ENCODE peak calls at places on chromosomes 6 and 20, in five cellular contexts. E, L, I, V and T are unnamed samples.

GRCh38 chr6:25017486-25017885 is 81.7 kb upstream of the RIPOR2 start:
- DNase-seq in E (no peak), L (no peak), I (no peak), V (no peak), T (no peak)

GRCh38 chr20:36633285-36633772 is 12.7 kb downstream of the SLA2 start:
- DNase-seq in E (no peak), L (no peak), I (no peak), V (no peak), T (no peak)

GRCh38 chr20:58839474-58839874 is 11.2 kb downstream of the GNAS-AS1 start:
- DNase-seq in E (no peak), L (no peak), I (peak), V (peak), T (no peak)

GRCh38 chr6:148451690-148452089 is 109.1 kb downstream of the SASH1 start:
- DNase-seq in E (no peak), L (no peak), I (no peak), V (no peak), T (no peak)

GRCh38 chr20:52448513-52448912 is 256.9 kb upstream of the ZFP64 start:
- DNase-seq in E (no peak), L (no peak), I (peak), V (no peak), T (no peak)

GRCh38 chr20:62455929-62456328 is 19.9 kb downstream of the GATA5 start:
- DNase-seq in E (no peak), L (no peak), I (no peak), V (no peak), T (no peak)

GRCh38 chr6:25250878-25251277 is 28.3 kb upstream of the CARMIL1 start:
- DNase-seq in E (no peak), L (peak), I (no peak), V (no peak), T (no peak)

GRCh38 chr6:168097621-168098430 is 18.8 kb upstream of the FRMD1 start:
- DNase-seq in E (no peak), L (no peak), I (no peak), V (no peak), T (no peak)

GRCh38 chr20:25248501-25249172 is 752 bp downstream of the PYGB start:
- DNase-seq in E (no peak), L (no peak), I (peak), V (peak), T (no peak)

GRCh38 chr20:57397693-57398108 is 6.5 kb downstream of the RBM38 start:
- DNase-seq in E (no peak), L (no peak), I (no peak), V (no peak), T (no peak)

GRCh38 chr6:157432231-157432630 is 51.2 kb downstream of the ZDHHC14 start:
- DNase-seq in E (no peak), L (no peak), I (no peak), V (no peak), T (no peak)

GRCh38 chr6:33314943-33315752 is 1.3 kb upstream of the TAPBP start:
- DNase-seq in E (no peak), L (no peak), I (no peak), V (no peak), T (no peak)

GRCh38 chr20:19172637-19173036 is 39.8 kb upstream of the SLC24A3 start:
- DNase-seq in E (no peak), L (no peak), I (no peak), V (no peak), T (no peak)

GRCh38 chr6:112482373-112482772 is 135.2 kb downstream of the RFPL4B start:
- DNase-seq in E (no peak), L (no peak), I (no peak), V (no peak), T (no peak)

GRCh38 chr6:134117409-134117808 is 65.0 kb upstream of the SLC2A12 start:
- DNase-seq in E (no peak), L (peak), I (no peak), V (no peak), T (no peak)

GRCh38 chr6:35452186-35453090 is at the start of gene FANCE:
- DNase-seq in E (no peak), L (peak), I (peak), V (peak), T (no peak)

GRCh38 chr20:62602550-62602949 is 39.8 kb upstream of the SLCO4A1 start:
- DNase-seq in E (no peak), L (no peak), I (no peak), V (no peak), T (no peak)

GRCh38 chr6:149012040-149012545 is 265.3 kb downstream of the UST start:
- DNase-seq in E (peak), L (peak), I (peak), V (no peak), T (peak)

GRCh38 chr20:64184795-64185194 is 20.5 kb downstream of the MYT1 start:
- DNase-seq in E (no peak), L (no peak), I (no peak), V (no peak), T (no peak)

GRCh38 chr6:150686566-150686965 is 86.9 kb downstream of the PLEKHG1 start:
- DNase-seq in E (no peak), L (no peak), I (no peak), V (no peak), T (no peak)

GRCh38 chr20:62562831-62563230 is 79.5 kb upstream of the SLCO4A1 start:
- DNase-seq in E (no peak), L (no peak), I (no peak), V (no peak), T (no peak)

GRCh38 chr6:79731471-79731870 is 100.3 kb downstream of the SH3BGRL2 start:
- DNase-seq in E (no peak), L (no peak), I (no peak), V (no peak), T (no peak)

GRCh38 chr6:114537977-114538376 is 195.2 kb upstream of the HS3ST5 start:
- DNase-seq in E (no peak), L (no peak), I (no peak), V (no peak), T (no peak)

GRCh38 chr6:56076033-56076432 is 171.3 kb downstream of the COL21A1 start:
- DNase-seq in E (no peak), L (no peak), I (no peak), V (no peak), T (no peak)

GRCh38 chr6:133833905-133834304 is 55.0 kb upstream of the TCF21 start:
- DNase-seq in E (no peak), L (no peak), I (peak), V (peak), T (no peak)

GRCh38 chr6:34341481-34341971 is 50.9 kb downstream of the NUDT3 start:
- DNase-seq in E (no peak), L (no peak), I (peak), V (no peak), T (no peak)

GRCh38 chr6:83190596-83190995 is 2.5 kb downstream of the PGM3 start:
- DNase-seq in E (no peak), L (no peak), I (peak), V (no peak), T (no peak)
- H3K4me3 ChIP-seq in E (no peak), L (no peak), I (no peak), V (no peak), T (no peak)

DNA sequence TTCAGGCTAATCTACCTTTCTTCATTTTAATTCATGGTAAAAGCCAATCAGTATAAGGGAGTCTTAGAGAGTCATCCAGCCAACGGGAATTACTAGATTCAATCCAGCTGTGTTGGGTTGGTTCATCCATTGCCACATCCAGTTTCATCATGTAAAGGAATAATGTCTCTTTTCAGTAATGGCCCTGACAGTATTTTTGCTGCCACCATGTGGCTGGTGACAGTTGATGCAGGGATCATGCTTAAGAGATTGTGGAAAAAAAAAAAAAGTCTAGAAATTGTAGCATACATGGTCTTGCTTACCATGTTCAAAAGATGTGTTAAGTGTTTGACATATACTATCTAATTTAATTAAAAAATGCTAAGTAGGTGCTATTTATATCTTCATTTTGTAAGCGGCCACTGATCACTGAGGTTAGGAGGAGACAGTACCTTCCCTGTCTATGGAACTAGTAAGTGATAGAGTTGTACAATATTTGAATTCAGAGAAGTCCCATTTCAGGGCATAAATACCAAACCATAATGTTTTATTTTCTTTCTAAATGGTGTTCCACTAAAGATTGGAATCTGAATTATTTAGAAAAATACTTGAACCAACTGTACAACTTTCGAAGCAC is 135.9 kb downstream of the KHDRBS2 start:
- DNase-seq in E (peak), L (peak), I (peak), V (peak), T (no peak)
- TF ChIP-seq CTCF in E (peak), L (peak), I (no peak), V (peak), T (peak)

DNA sequence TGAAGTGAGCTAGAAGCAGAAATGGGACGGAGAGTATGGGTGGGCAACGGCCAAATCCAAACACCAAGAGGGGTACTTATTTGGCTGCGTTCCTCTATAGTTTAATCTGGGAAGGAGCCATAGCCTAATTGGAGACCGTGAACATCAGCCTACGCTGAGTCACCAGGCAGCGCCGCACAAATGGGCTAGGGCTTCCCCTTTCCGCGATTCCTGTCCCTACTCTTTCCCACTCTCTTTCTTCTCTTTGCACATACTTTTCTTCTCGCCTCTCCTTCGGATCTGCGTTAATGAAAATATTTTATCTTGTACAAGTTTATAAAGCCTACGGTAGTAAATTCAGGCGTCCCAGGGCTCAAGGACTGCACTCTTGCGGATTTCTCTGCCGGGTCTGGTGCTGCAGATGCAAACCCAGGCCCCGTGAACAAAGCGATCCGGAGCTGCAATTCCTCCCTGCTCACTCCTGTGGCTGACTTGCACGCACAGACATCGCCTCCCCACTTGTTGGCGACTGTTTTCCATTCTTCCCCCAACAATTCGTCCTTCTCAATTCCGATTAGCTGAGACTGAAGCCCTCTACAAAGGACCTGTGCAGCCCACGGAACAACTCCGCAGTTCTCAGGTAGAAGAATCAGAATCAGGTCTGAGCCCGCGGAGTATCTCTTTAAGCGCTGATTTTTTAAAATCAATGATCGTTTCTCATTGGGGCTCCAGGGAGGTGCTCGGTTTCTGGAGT is 4.2 kb upstream of the TBX18 start:
- DNase-seq in E (no peak), L (peak), I (no peak), V (no peak), T (no peak)
- H3K4me3 ChIP-seq in E (no peak), L (peak), I (no peak), V (no peak), T (peak)

GRCh38 chr6:104896914-104897313 is 37.2 kb upstream of the HACE1 start:
- DNase-seq in E (no peak), L (no peak), I (peak), V (no peak), T (no peak)
- TF ChIP-seq CTCF in E (peak), L (no peak), I (no peak), V (peak), T (no peak)

GRCh38 chr6:131038612-131039344 is 24.3 kb downstream of the EPB41L2 start:
- DNase-seq in E (no peak), L (no peak), I (peak), V (no peak), T (no peak)
- H3K4me3 ChIP-seq in E (no peak), L (no peak), I (no peak), V (no peak), T (no peak)

GRCh38 chr6:53269827-53270226 is 78.9 kb downstream of the ELOVL5 start:
- DNase-seq in E (no peak), L (no peak), I (no peak), V (no peak), T (no peak)

GRCh38 chr6:53268858-53269608 is 79.7 kb downstream of the ELOVL5 start:
- DNase-seq in E (no peak), L (no peak), I (no peak), V (no peak), T (no peak)

GRCh38 chr6:53279301-53279700 is 69.4 kb downstream of the ELOVL5 start:
- DNase-seq in E (no peak), L (no peak), I (no peak), V (no peak), T (no peak)

GRCh38 chr6:53273356-53273755 is 75.4 kb downstream of the ELOVL5 start:
- DNase-seq in E (no peak), L (no peak), I (no peak), V (no peak), T (no peak)
- TF ChIP-seq CTCF in E (peak), L (peak), I (no peak), V (peak), T (peak)

GRCh38 chr20:17558154-17558940 is 11.5 kb upstream of the DSTN start:
- DNase-seq in E (peak), L (peak), I (peak), V (no peak), T (no peak)
- H3K4me3 ChIP-seq in E (peak), L (peak), I (peak), V (no peak), T (peak)

DNA sequence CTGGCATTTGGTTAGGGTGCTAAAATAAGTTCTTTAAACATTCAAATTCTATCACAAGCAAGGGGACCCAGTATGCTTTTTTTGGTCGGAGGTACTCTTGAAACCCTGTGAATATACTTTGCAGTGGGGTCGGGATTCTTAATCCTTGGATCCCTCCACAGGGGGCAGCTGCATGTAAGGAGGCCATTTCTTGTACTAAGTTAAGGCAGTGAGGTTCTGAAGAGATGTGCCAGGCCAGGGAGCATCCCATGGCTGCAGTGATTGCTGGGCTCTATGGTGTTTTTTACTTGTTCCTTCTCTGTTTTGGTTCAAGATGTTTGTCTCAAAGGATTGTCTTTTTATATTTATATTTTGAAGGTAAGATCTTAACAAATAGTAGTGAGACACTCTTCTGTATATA is 50.4 kb downstream of the TOP1 start:
- DNase-seq in E (no peak), L (no peak), I (no peak), V (no peak), T (no peak)
- TF ChIP-seq CTCF in E (no peak), L (no peak), I (no peak), V (no peak), T (no peak)